ENCODE peak calls at places on chromosomes 4 and X, in six cellular contexts. A, X, F, N, R and U are unnamed samples.

GRCh38 chr4:42655921-42656735 is 777 bp downstream of the ATP8A1 start:
- DNase-seq in A (peak), X (peak), F (no peak), N (no peak), R (peak), U (no peak)

GRCh38 chr4:41380758-41381157 is 124.0 kb downstream of the UCHL1 start:
- DNase-seq in A (no peak), X (no peak), F (no peak), N (no peak), R (no peak), U (no peak)

GRCh38 chr4:8866828-8867623 is 4.6 kb downstream of the HMX1 start:
- DNase-seq in A (no peak), X (no peak), F (no peak), N (no peak), R (no peak), U (no peak)

GRCh38 chr4:126354784-126355183 is 1040.0 kb downstream of the FAT4 start:
- DNase-seq in A (no peak), X (no peak), F (no peak), N (no peak), R (no peak), U (no peak)

GRCh38 chr4:183256756-183257385 is 63.2 kb downstream of the CLDN22 start:
- DNase-seq in A (peak), X (peak), F (peak), N (peak), R (peak), U (peak)

GRCh38 chrX:115892787-115893671 is 277.5 kb upstream of the AGTR2 start:
- DNase-seq in A (no peak), X (peak), F (peak), N (peak), R (peak), U (no peak)

GRCh38 chr4:57303012-57303751 is 193.0 kb upstream of the IGFBP7 start:
- DNase-seq in A (no peak), X (no peak), F (no peak), N (peak), R (no peak), U (no peak)

GRCh38 chr4:42150653-42151567 is 1.5 kb downstream of the BEND4 start:
- DNase-seq in A (no peak), X (no peak), F (no peak), N (no peak), R (peak), U (no peak)

GRCh38 chr4:125486354-125486753 is 171.6 kb downstream of the FAT4 start:
- DNase-seq in A (no peak), X (no peak), F (no peak), N (no peak), R (no peak), U (no peak)

GRCh38 chrX:68912113-68912980 is 83.5 kb downstream of the EFNB1 start:
- DNase-seq in A (no peak), X (no peak), F (no peak), N (no peak), R (no peak), U (no peak)

GRCh38 chr4:140152015-140152703 is 1.8 kb downstream of the MAML3 start:
- DNase-seq in A (peak), X (peak), F (no peak), N (no peak), R (peak), U (no peak)

GRCh38 chr4:100075056-100075455 is 115.2 kb downstream of the DDIT4L start:
- DNase-seq in A (no peak), X (no peak), F (no peak), N (no peak), R (no peak), U (peak)

GRCh38 chr4:186740822-186741221 is 17.2 kb upstream of the FAT1 start:
- DNase-seq in A (no peak), X (no peak), F (peak), N (no peak), R (no peak), U (no peak)

GRCh38 chr4:143369556-143369955 is 32.9 kb downstream of the GAB1 start:
- DNase-seq in A (no peak), X (no peak), F (no peak), N (no peak), R (no peak), U (no peak)

GRCh38 chrX:148541461-148541983 is 41.1 kb downstream of the AFF2 start:
- DNase-seq in A (no peak), X (no peak), F (no peak), N (no peak), R (no peak), U (no peak)

GRCh38 chr4:153494562-153494961 is 28.4 kb downstream of the TMEM131L start:
- DNase-seq in A (no peak), X (no peak), F (no peak), N (no peak), R (no peak), U (no peak)

GRCh38 chr4:12595986-12596385 is 888.2 kb downstream of the RAB28 start:
- DNase-seq in A (no peak), X (no peak), F (no peak), N (no peak), R (no peak), U (no peak)

GRCh38 chrX:149720021-149720689 is 8.3 kb downstream of the MAGEA11 start:
- DNase-seq in A (no peak), X (no peak), F (no peak), N (no peak), R (peak), U (no peak)

GRCh38 chrX:107677501-107677901 is 49.2 kb downstream of the PRPS1 start:
- DNase-seq in A (no peak), X (no peak), F (no peak), N (peak), R (no peak), U (no peak)

GRCh38 chr4:40992472-40993298 is 221.7 kb downstream of the APBB2 start:
- DNase-seq in A (no peak), X (no peak), F (peak), N (peak), R (no peak), U (no peak)

GRCh38 chrX:148929686-148930085 is 429.3 kb downstream of the AFF2 start:
- DNase-seq in A (no peak), X (no peak), F (peak), N (no peak), R (no peak), U (no peak)

GRCh38 chrX:21926116-21926515 is 14.4 kb upstream of the SMS start:
- DNase-seq in A (no peak), X (no peak), F (peak), N (peak), R (no peak), U (peak)
- H3K27ac ChIP-seq in A (peak), X (no peak), F (peak), N (no peak), R (no peak), U (peak)

GRCh38 chrX:2387614-2388239 is 113.0 kb downstream of the DHRSX start:
- DNase-seq in A (no peak), X (no peak), F (peak), N (peak), R (no peak), U (no peak)
- H3K27ac ChIP-seq in A (no peak), X (no peak), F (no peak), N (no peak), R (no peak), U (no peak)

DNA sequence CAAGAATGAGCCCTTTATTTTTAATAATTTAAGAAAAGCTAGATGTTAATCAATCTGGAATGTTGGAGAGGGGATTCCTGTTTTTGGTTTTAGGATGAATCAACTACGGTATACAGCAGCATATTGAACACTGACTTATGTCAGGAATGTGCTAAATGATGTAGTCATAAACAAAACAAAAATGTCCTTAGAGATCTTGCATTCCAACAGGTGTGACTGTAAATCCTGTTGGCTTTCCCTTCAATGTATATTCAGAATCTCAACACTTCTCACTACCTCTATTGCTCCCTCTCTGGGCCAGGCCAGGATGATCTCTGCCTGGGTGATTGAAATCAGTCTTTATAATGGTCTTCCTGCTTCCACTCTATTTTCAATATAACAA is 37.8 kb upstream of the BDH2 start:
- DNase-seq in A (no peak), X (no peak), F (peak), N (no peak), R (no peak), U (no peak)
- H3K27ac ChIP-seq in A (no peak), X (no peak), F (no peak), N (no peak), R (no peak), U (no peak)

DNA sequence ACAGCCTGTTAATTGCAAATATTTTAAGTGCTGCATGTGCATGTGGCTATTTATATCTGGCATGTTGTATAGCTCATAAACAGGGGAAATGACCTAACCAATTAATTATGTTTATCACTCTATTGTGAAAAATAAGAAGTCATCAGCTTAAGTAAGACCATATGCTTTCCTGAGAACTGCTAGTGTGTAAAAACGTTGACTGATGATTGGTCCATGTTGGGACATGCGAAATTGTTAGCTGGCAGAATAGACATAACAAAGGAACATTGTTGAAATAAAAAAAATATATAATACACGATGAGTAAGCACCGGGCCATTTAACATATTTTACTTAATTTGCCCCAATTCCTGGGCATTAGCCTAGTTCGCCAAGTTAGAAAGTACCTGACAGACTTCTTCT is 207.5 kb downstream of the ANK2 start:
- DNase-seq in A (no peak), X (no peak), F (peak), N (peak), R (no peak), U (no peak)
- H3K27ac ChIP-seq in A (no peak), X (no peak), F (no peak), N (no peak), R (no peak), U (no peak)

GRCh38 chrX:29870608-29871007 is 344.8 kb upstream of the MAGEB2 start:
- DNase-seq in A (no peak), X (no peak), F (no peak), N (no peak), R (no peak), U (no peak)

GRCh38 chrX:29867971-29868370 is 347.4 kb upstream of the MAGEB2 start:
- DNase-seq in A (no peak), X (no peak), F (no peak), N (no peak), R (no peak), U (no peak)

GRCh38 chrX:29869837-29870236 is 345.5 kb upstream of the MAGEB2 start:
- DNase-seq in A (no peak), X (no peak), F (no peak), N (no peak), R (no peak), U (no peak)

GRCh38 chrX:29872831-29873230 is 342.5 kb upstream of the MAGEB2 start:
- DNase-seq in A (no peak), X (no peak), F (no peak), N (no peak), R (no peak), U (no peak)
- H3K27ac ChIP-seq in A (no peak), X (no peak), F (no peak), N (no peak), R (no peak), U (no peak)

GRCh38 chr4:25020240-25020639 is 10.5 kb downstream of the LGI2 start:
- DNase-seq in A (no peak), X (no peak), F (no peak), N (peak), R (no peak), U (no peak)

GRCh38 chr4:25022741-25023140 is 8.0 kb downstream of the LGI2 start:
- DNase-seq in A (no peak), X (no peak), F (no peak), N (no peak), R (no peak), U (no peak)

GRCh38 chr4:25019501-25019900 is 11.2 kb downstream of the LGI2 start:
- DNase-seq in A (no peak), X (no peak), F (no peak), N (no peak), R (no peak), U (no peak)

GRCh38 chr4:25022198-25022597 is 8.5 kb downstream of the LGI2 start:
- DNase-seq in A (no peak), X (no peak), F (no peak), N (no peak), R (no peak), U (no peak)

DNA sequence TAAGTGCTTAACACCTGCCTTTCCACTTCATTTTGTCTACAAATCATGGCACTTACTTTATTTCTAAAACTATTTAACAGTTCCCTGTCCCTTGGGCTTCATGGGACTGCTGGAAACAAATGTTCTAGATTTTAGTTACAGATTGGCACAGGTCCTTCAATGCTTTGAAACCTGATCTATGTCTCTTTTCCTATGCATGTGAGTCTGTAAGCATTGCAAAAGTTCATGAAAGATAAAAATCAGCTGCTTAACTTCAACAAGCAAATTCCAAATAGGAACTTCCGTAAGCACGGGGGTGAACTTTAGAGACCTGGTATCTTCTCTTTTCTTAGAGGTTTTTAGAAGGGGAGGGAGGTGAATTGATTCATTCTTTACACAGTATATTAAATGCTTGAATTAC is 9.5 kb downstream of the LGI2 start:
- DNase-seq in A (no peak), X (no peak), F (no peak), N (no peak), R (no peak), U (no peak)
- H3K27ac ChIP-seq in A (no peak), X (no peak), F (no peak), N (no peak), R (no peak), U (no peak)

GRCh38 chr4:55949480-55949802 is 696 bp downstream of the CEP135 start:
- DNase-seq in A (no peak), X (no peak), F (no peak), N (no peak), R (no peak), U (no peak)
- H3K27ac ChIP-seq in A (peak), X (peak), F (peak), N (peak), R (peak), U (peak)

GRCh38 chr4:110624904-110625494 is 2.1 kb upstream of the PITX2 start:
- DNase-seq in A (no peak), X (no peak), F (no peak), N (no peak), R (no peak), U (no peak)

GRCh38 chr4:110622841-110623709 is at the start of gene PITX2:
- DNase-seq in A (peak), X (no peak), F (peak), N (peak), R (peak), U (peak)

GRCh38 chr4:110625593-110626292 is 2.9 kb upstream of the PITX2 start:
- DNase-seq in A (no peak), X (no peak), F (no peak), N (no peak), R (no peak), U (no peak)

GRCh38 chr4:110623710-110624015 is 786 bp upstream of the PITX2 start:
- DNase-seq in A (no peak), X (no peak), F (no peak), N (no peak), R (no peak), U (no peak)

DNA sequence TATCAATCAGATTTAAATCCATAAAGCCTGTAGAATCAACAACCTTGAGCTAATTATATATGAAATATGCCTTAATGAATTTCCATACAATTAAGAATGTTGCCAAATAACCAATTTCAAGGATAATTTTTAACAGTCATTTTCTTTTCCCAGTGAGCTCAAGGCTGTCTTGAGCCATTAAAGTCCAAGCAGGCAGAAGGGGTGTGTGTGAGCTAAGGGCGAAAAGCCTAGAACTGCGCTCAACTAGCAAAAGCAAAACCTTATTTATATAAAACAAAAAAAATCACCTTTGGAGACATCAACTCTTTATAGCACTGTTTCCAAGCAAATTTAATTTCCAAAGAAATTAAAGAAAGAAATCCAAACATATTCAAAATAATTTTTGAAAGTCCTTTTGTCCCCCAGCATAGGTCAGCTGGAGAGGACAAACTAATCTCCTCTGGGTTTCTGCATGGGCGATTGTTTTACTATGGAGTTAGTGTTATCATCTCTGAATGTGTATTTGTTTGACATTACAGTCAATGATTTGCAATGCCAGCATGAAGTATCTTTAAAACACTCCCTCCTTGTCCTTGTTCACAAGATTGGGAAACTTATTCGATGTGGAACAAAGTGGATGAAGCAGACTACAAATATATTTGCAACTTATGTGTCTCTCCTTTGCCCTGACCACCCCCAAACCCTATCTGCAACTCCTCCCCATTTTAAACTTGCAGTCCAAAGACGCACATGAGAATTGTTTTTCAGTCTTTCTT is 1.3 kb upstream of the PITX2 start:
- DNase-seq in A (no peak), X (no peak), F (no peak), N (no peak), R (no peak), U (no peak)
- H3K27ac ChIP-seq in A (no peak), X (no peak), F (no peak), N (no peak), R (no peak), U (no peak)

GRCh38 chr4:6541789-6542188 is 33.2 kb upstream of the MAN2B2 start:
- DNase-seq in A (no peak), X (no peak), F (no peak), N (no peak), R (no peak), U (no peak)
- H3K27ac ChIP-seq in A (no peak), X (no peak), F (no peak), N (no peak), R (no peak), U (no peak)